ENCODE peak calls at places on chromosomes 4 and X, in four cellular contexts. E is dorsolateral prefrontal cortex, Q is AG04450, K is cardiac muscle cell. M is an unnamed sample. For H3K27me3, the result is how much of the 10 kb centered on the place peaks cover.

GRCh38 chr4:153002110-153002509 is 66.0 kb downstream of the FHDC1 start:
- DNase-seq in E (no peak), Q (no peak), K (no peak), M (no peak)

GRCh38 chrX:14095702-14096101 is 66.0 kb upstream of the GEMIN8 start:
- DNase-seq in E (peak), Q (peak), K (peak), M (peak)

GRCh38 chrX:150841466-150842197 is 56.8 kb downstream of the CD99L2 start:
- DNase-seq in E (no peak), Q (no peak), K (peak), M (no peak)

GRCh38 chrX:149908727-149909126 is 20.6 kb upstream of the HSFX4 start:
- DNase-seq in E (no peak), Q (no peak), K (no peak), M (no peak)

GRCh38 chr4:86338989-86339388 is 20.9 kb downstream of the MAPK10 start:
- DNase-seq in E (no peak), Q (peak), K (peak), M (no peak)

GRCh38 chrX:41095962-41096955 is 11.0 kb downstream of the USP9X start:
- DNase-seq in E (no peak), Q (no peak), K (no peak), M (no peak)

GRCh38 chr4:4668355-4669210 is 126.7 kb upstream of the STX18 start:
- DNase-seq in E (no peak), Q (no peak), K (no peak), M (no peak)

GRCh38 chr4:7892212-7893019 is 47.2 kb downstream of the AFAP1 start:
- DNase-seq in E (no peak), Q (peak), K (peak), M (no peak)

GRCh38 chr4:13860126-13860525 is 232.6 kb upstream of the BOD1L1 start:
- DNase-seq in E (peak), Q (no peak), K (peak), M (no peak)

GRCh38 chrX:134880866-134881265 is 109.9 kb upstream of the SMIM10 start:
- DNase-seq in E (no peak), Q (no peak), K (peak), M (no peak)

GRCh38 chrX:10519278-10519677 is 101.1 kb downstream of the MID1 start:
- DNase-seq in E (no peak), Q (no peak), K (peak), M (no peak)

GRCh38 chr4:138892483-138893386 is 122.8 kb upstream of the NOCT start:
- DNase-seq in E (no peak), Q (no peak), K (no peak), M (no peak)

GRCh38 chr4:47551682-47552081 is 66.6 kb downstream of the ATP10D start:
- DNase-seq in E (no peak), Q (no peak), K (no peak), M (no peak)

GRCh38 chrX:130079824-130080406 is 30.4 kb downstream of the ELF4 start:
- DNase-seq in E (peak), Q (peak), K (peak), M (peak)

GRCh38 chr4:157221895-157222763 is 1.6 kb downstream of the GRIA2 start:
- DNase-seq in E (peak), Q (no peak), K (no peak), M (no peak)

GRCh38 chr4:81065446-81065845 is 34.9 kb downstream of the BMP3 start:
- DNase-seq in E (no peak), Q (no peak), K (no peak), M (no peak)

GRCh38 chrX:115098897-115099296 is 81.5 kb upstream of the IL13RA2 start:
- DNase-seq in E (no peak), Q (no peak), K (no peak), M (no peak)

GRCh38 chrX:115892787-115893671 is 277.5 kb upstream of the AGTR2 start:
- DNase-seq in E (peak), Q (no peak), K (peak), M (peak)

GRCh38 chr4:114316789-114317188 is 281.8 kb upstream of the UGT8 start:
- DNase-seq in E (no peak), Q (no peak), K (no peak), M (no peak)

GRCh38 chr4:89363156-89363555 is 55.6 kb upstream of the GPRIN3 start:
- DNase-seq in E (no peak), Q (no peak), K (no peak), M (no peak)

GRCh38 chr4:149161247-149161646 is 654.4 kb downstream of the IQCM start:
- DNase-seq in E (no peak), Q (no peak), K (peak), M (no peak)

GRCh38 chr4:139865537-139865936 is 199.9 kb downstream of the MGST2 start:
- DNase-seq in E (no peak), Q (no peak), K (no peak), M (no peak)

GRCh38 chrX:70470850-70471289 is 26.2 kb downstream of the DLG3 start:
- DNase-seq in E (no peak), Q (no peak), K (no peak), M (peak)

GRCh38 chr4:83369825-83370639 is 35.4 kb upstream of the HPSE start:
- DNase-seq in E (no peak), Q (no peak), K (peak), M (no peak)

GRCh38 chr4:8854016-8854415 is 17.6 kb downstream of the HMX1 start:
- DNase-seq in E (no peak), Q (no peak), K (no peak), M (no peak)

GRCh38 chr4:146029147-146029546 is 90.5 kb upstream of the ZNF827 start:
- DNase-seq in E (no peak), Q (no peak), K (no peak), M (no peak)

GRCh38 chr4:26323807-26324206 is 3.0 kb downstream of the RBPJ start:
- DNase-seq in E (no peak), Q (no peak), K (peak), M (no peak)

GRCh38 chr4:37837446-37837845 is 11.0 kb downstream of the PGM2 start:
- DNase-seq in E (no peak), Q (no peak), K (peak), M (no peak)

GRCh38 chrX:139106111-139106510 is 394.6 kb upstream of the FGF13 start:
- DNase-seq in E (no peak), Q (no peak), K (no peak), M (no peak)

GRCh38 chr4:70801265-70801809 is 38.4 kb downstream of the GRSF1 start:
- DNase-seq in E (no peak), Q (no peak), K (no peak), M (no peak)

GRCh38 chr4:48906283-48907173 is at the start of gene OCIAD2:
- DNase-seq in E (peak), Q (no peak), K (peak), M (peak)
- H3K27me3 ChIP-seq in E (under half), Q (under half), K (under half), M (under half)

GRCh38 chrX:72294497-72294896 is 11.2 kb downstream of the CITED1 start:
- DNase-seq in E (no peak), Q (no peak), K (no peak), M (no peak)
- H3K27me3 ChIP-seq in E (under half), Q (under half), K (under half), M (under half)

GRCh38 chr4:178202422-178202821 is 760.2 kb upstream of the AGA start:
- DNase-seq in E (no peak), Q (no peak), K (no peak), M (no peak)
- H3K27me3 ChIP-seq in E (under half), Q (under half), K (under half), M (under half)

GRCh38 chr4:54233697-54234496 is 4.8 kb downstream of the PDGFRA start:
- DNase-seq in E (peak), Q (peak), K (peak), M (peak)
- H3K27me3 ChIP-seq in E (under half), Q (under half), K (under half), M (under half)

DNA sequence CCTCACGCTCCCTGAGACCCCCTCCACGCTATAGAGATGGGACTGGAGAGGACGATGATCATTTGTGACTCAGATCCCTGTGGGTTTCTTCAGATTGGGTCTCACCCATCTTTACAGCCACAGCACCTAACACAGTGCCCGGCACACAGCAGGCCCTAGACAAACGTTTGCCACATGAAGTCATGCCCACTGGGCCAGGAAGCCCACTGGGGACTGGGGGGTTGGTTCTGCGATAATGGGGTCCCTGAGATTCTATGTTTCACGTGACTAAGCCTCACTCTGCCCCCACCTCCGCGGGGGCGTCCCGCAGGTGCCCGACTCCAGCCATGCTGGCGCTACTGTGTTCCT is 3.8 kb downstream of the SOD3 start:
- DNase-seq in E (no peak), Q (no peak), K (no peak), M (no peak)
- H3K27me3 ChIP-seq in E (under half), Q (under half), K (under half), M (under half)

GRCh38 chr4:121096629-121097028 is 24.3 kb upstream of the NDNF start:
- DNase-seq in E (no peak), Q (peak), K (peak), M (peak)
- H3K27me3 ChIP-seq in E (under half), Q (under half), K (under half), M (under half)

DNA sequence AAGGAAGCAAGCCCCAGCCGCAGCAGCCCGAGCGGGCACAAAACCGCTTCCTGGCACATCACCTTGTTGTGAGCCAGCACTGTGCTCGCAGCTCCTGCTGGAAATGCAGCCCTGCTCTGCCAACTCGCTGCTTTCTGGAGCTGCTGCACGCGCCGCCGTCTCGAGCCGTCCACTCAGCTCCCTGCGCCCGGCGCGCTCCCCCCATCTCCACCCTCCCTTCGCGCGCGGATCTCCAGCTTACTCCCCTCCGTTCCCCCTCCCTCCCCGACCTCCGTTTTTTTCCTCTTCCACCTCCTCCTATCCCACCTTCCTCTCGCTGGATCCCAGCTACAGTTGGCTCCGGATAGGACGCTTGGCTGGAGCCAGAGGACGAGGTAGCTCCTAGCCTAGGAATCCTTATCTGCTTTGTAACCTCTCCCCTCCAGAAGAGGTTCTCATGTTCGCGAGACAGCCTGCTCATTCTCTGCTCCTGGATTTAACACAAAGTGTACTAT is at the start of gene SPOCK3:
- DNase-seq in E (peak), Q (no peak), K (peak), M (peak)
- H3K27me3 ChIP-seq in E (under half), Q (under half), K (under half), M (under half)